ENCODE peak calls at places on chromosomes 7 and 10, in four cellular contexts. E is GM12878, H is H1, P is HepG2. C is an unnamed sample.

GRCh38 chr10:116274141-116274861 is 1.3 kb upstream of the GFRA1 start:
- DNase-seq in E (no peak), H (peak), P (no peak), C (no peak)

GRCh38 chr10:132921086-132921485 is 21.3 kb downstream of the CFAP46 start:
- DNase-seq in E (no peak), H (no peak), P (no peak), C (no peak)

GRCh38 chr10:1738950-1739349 is 1.6 kb upstream of the ADARB2 start:
- DNase-seq in E (peak), H (no peak), P (no peak), C (no peak)

GRCh38 chr7:71377062-71377461 is 245.1 kb downstream of the GALNT17 start:
- DNase-seq in E (no peak), H (no peak), P (no peak), C (no peak)

GRCh38 chr7:129652914-129653313 is 41.4 kb downstream of the NRF1 start:
- DNase-seq in E (no peak), H (no peak), P (no peak), C (no peak)

GRCh38 chr7:82945480-82945879 is 217.2 kb downstream of the PCLO start:
- DNase-seq in E (no peak), H (no peak), P (no peak), C (no peak)

GRCh38 chr7:3063016-3063753 is 19.5 kb upstream of the CARD11 start:
- DNase-seq in E (no peak), H (no peak), P (no peak), C (no peak)

GRCh38 chr10:118568327-118568848 is 27.1 kb downstream of the PRLHR start:
- DNase-seq in E (peak), H (peak), P (peak), C (peak)

GRCh38 chr7:74454059-74454947 is 597 bp downstream of the GTF2IRD1 start:
- DNase-seq in E (no peak), H (peak), P (no peak), C (no peak)

GRCh38 chr7:584122-584465 is 64.4 kb upstream of the PDGFA start:
- DNase-seq in E (no peak), H (no peak), P (no peak), C (no peak)

GRCh38 chr7:32511791-32512190 is 16.5 kb downstream of the AVL9 start:
- DNase-seq in E (no peak), H (no peak), P (no peak), C (no peak)

GRCh38 chr7:82624337-82624736 is 180.8 kb upstream of the CACNA2D1 start:
- DNase-seq in E (no peak), H (no peak), P (no peak), C (no peak)

GRCh38 chr10:65670087-65670486 is 1255.7 kb upstream of the LRRTM3 start:
- DNase-seq in E (no peak), H (no peak), P (no peak), C (no peak)

GRCh38 chr10:454860-455259 is 234.6 kb downstream of the DIP2C start:
- DNase-seq in E (no peak), H (no peak), P (no peak), C (no peak)

GRCh38 chr7:26144681-26145080 is 7.3 kb upstream of the NFE2L3 start:
- DNase-seq in E (no peak), H (no peak), P (no peak), C (no peak)

GRCh38 chr7:24877790-24878311 is 102.1 kb downstream of the OSBPL3 start:
- DNase-seq in E (peak), H (no peak), P (no peak), C (no peak)

GRCh38 chr10:32077896-32078295 is 21.7 kb upstream of the KIF5B start:
- DNase-seq in E (no peak), H (no peak), P (peak), C (no peak)

GRCh38 chr7:157271991-157272324 is 64.8 kb upstream of the DNAJB6 start:
- DNase-seq in E (no peak), H (no peak), P (peak), C (no peak)

GRCh38 chr10:71222541-71223364 is 10.4 kb downstream of the UNC5B start:
- DNase-seq in E (no peak), H (no peak), P (no peak), C (no peak)
- H3K9ac ChIP-seq in E (no peak), H (no peak), P (no peak), C (no peak)

GRCh38 chr7:124550036-124550435 is 215.6 kb downstream of the GPR37 start:
- DNase-seq in E (no peak), H (no peak), P (no peak), C (no peak)
- TF ChIP-seq SUZ12 in E (no peak), H (no peak), P (no peak), C (no peak)

DNA sequence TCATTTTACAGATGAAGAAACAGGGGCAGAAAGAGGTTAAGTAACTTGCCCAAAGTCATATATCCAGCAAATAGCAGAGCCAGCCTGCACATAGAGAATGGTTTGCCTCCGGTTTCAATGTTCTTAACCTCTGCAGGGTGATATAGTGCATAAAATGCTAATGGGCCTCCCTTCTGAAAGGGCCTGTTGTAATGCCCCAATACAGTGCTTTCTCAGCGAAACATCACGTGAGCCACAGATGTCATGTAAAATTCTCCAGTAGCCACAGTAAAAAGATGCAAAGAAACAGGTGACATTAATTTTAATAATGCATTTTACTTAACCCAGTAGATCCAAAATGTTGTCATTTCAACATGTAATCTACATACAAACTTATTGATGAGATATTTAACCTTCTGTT is 38.1 kb downstream of the LRGUK start:
- DNase-seq in E (no peak), H (no peak), P (no peak), C (no peak)
- H3K4me3 ChIP-seq in E (no peak), H (no peak), P (no peak), C (no peak)

GRCh38 chr7:108211382-108212201 is 81.4 kb upstream of the LAMB4 start:
- DNase-seq in E (peak), H (no peak), P (peak), C (peak)
- H3K9ac ChIP-seq in E (no peak), H (no peak), P (no peak), C (no peak)